ENCODE peak calls at places on chromosomes 16 and 17, in seven cellular contexts. One of them, this sample, is unnamed.

GRCh38 chr17:82920150-82920549 is 80.3 kb upstream of the ZNF750 start:
- DNase-seq in T1000: no peak
- DNase-seq in CD8-positive, alpha-beta memory T cell: no peak
- DNase-seq in GM12865: no peak
- DNase-seq in activated CD8-positive, alpha-beta memory T cell treated with anti-CD3 and anti-CD28 coated beads for 48 hours: no peak
- DNase-seq in T-helper 9 cell: no peak
- DNase-seq in NCI-H774: no peak
- DNase-seq in this sample: no peak

GRCh38 chr17:65690626-65691310 is 129.3 kb upstream of the AXIN2 start:
- DNase-seq in GM12865: peak
- DNase-seq in T-helper 9 cell: no peak
- DNase-seq in activated CD8-positive, alpha-beta memory T cell treated with anti-CD3 and anti-CD28 coated beads for 48 hours: no peak
- DNase-seq in NCI-H774: no peak
- DNase-seq in CD8-positive, alpha-beta memory T cell: no peak
- DNase-seq in T1000: no peak
- DNase-seq in this sample: peak

GRCh38 chr17:64281962-64282752 is 19.1 kb upstream of the TEX2 start:
- DNase-seq in CD8-positive, alpha-beta memory T cell: peak
- DNase-seq in GM12865: peak
- DNase-seq in NCI-H774: peak
- DNase-seq in activated CD8-positive, alpha-beta memory T cell treated with anti-CD3 and anti-CD28 coated beads for 48 hours: peak
- DNase-seq in T-helper 9 cell: peak
- DNase-seq in T1000: peak
- DNase-seq in this sample: peak

GRCh38 chr17:47895254-47895855 is 681 bp upstream of the SP2 start:
- DNase-seq in GM12865: peak
- DNase-seq in NCI-H774: peak
- DNase-seq in CD8-positive, alpha-beta memory T cell: no peak
- DNase-seq in T-helper 9 cell: no peak
- DNase-seq in activated CD8-positive, alpha-beta memory T cell treated with anti-CD3 and anti-CD28 coated beads for 48 hours: no peak
- DNase-seq in T1000: no peak
- DNase-seq in this sample: peak

GRCh38 chr16:83771306-83771942 is 36.4 kb upstream of the HSBP1 start:
- DNase-seq in activated CD8-positive, alpha-beta memory T cell treated with anti-CD3 and anti-CD28 coated beads for 48 hours: no peak
- DNase-seq in GM12865: no peak
- DNase-seq in T-helper 9 cell: no peak
- DNase-seq in CD8-positive, alpha-beta memory T cell: no peak
- DNase-seq in T1000: no peak
- DNase-seq in NCI-H774: no peak
- DNase-seq in this sample: no peak

GRCh38 chr16:16073884-16074781 is 124.7 kb downstream of the ABCC1 start:
- DNase-seq in activated CD8-positive, alpha-beta memory T cell treated with anti-CD3 and anti-CD28 coated beads for 48 hours: no peak
- DNase-seq in T-helper 9 cell: no peak
- DNase-seq in CD8-positive, alpha-beta memory T cell: no peak
- DNase-seq in NCI-H774: no peak
- DNase-seq in T1000: no peak
- DNase-seq in GM12865: no peak
- DNase-seq in this sample: no peak

GRCh38 chr17:72205357-72205756 is 84.5 kb downstream of the SOX9 start:
- DNase-seq in T1000: no peak
- DNase-seq in activated CD8-positive, alpha-beta memory T cell treated with anti-CD3 and anti-CD28 coated beads for 48 hours: no peak
- DNase-seq in GM12865: no peak
- DNase-seq in T-helper 9 cell: no peak
- DNase-seq in CD8-positive, alpha-beta memory T cell: no peak
- DNase-seq in NCI-H774: no peak
- DNase-seq in this sample: no peak

GRCh38 chr16:12879812-12880211 is 21.6 kb upstream of the SHISA9 start:
- DNase-seq in T1000: no peak
- DNase-seq in NCI-H774: no peak
- DNase-seq in T-helper 9 cell: no peak
- DNase-seq in CD8-positive, alpha-beta memory T cell: no peak
- DNase-seq in activated CD8-positive, alpha-beta memory T cell treated with anti-CD3 and anti-CD28 coated beads for 48 hours: no peak
- DNase-seq in GM12865: no peak
- DNase-seq in this sample: no peak

GRCh38 chr16:84619103-84619460 is 1.2 kb upstream of the COTL1 start:
- DNase-seq in activated CD8-positive, alpha-beta memory T cell treated with anti-CD3 and anti-CD28 coated beads for 48 hours: no peak
- DNase-seq in NCI-H774: no peak
- DNase-seq in T-helper 9 cell: no peak
- DNase-seq in GM12865: no peak
- DNase-seq in CD8-positive, alpha-beta memory T cell: no peak
- DNase-seq in T1000: no peak
- DNase-seq in this sample: no peak

GRCh38 chr16:11681977-11682654 is 13.9 kb downstream of the SNN start:
- DNase-seq in NCI-H774: no peak
- DNase-seq in CD8-positive, alpha-beta memory T cell: no peak
- DNase-seq in activated CD8-positive, alpha-beta memory T cell treated with anti-CD3 and anti-CD28 coated beads for 48 hours: no peak
- DNase-seq in T1000: no peak
- DNase-seq in GM12865: peak
- DNase-seq in T-helper 9 cell: no peak
- DNase-seq in this sample: peak

GRCh38 chr16:468072-468821 is 42.8 kb downstream of the RAB11FIP3 start:
- DNase-seq in NCI-H774: no peak
- DNase-seq in activated CD8-positive, alpha-beta memory T cell treated with anti-CD3 and anti-CD28 coated beads for 48 hours: no peak
- DNase-seq in T1000: no peak
- DNase-seq in GM12865: no peak
- DNase-seq in CD8-positive, alpha-beta memory T cell: no peak
- DNase-seq in T-helper 9 cell: no peak
- DNase-seq in this sample: no peak

GRCh38 chr16:66166451-66166850 is 200.0 kb upstream of the CDH5 start:
- DNase-seq in NCI-H774: no peak
- DNase-seq in CD8-positive, alpha-beta memory T cell: no peak
- DNase-seq in T-helper 9 cell: no peak
- DNase-seq in GM12865: no peak
- DNase-seq in T1000: no peak
- DNase-seq in activated CD8-positive, alpha-beta memory T cell treated with anti-CD3 and anti-CD28 coated beads for 48 hours: no peak
- DNase-seq in this sample: no peak

GRCh38 chr16:49622084-49622390 is 233.9 kb downstream of the ZNF423 start:
- DNase-seq in T-helper 9 cell: no peak
- DNase-seq in NCI-H774: no peak
- DNase-seq in activated CD8-positive, alpha-beta memory T cell treated with anti-CD3 and anti-CD28 coated beads for 48 hours: no peak
- DNase-seq in GM12865: no peak
- DNase-seq in CD8-positive, alpha-beta memory T cell: no peak
- DNase-seq in T1000: no peak
- DNase-seq in this sample: no peak

GRCh38 chr17:71631483-71631882 is 489.3 kb upstream of the SOX9 start:
- DNase-seq in T-helper 9 cell: no peak
- DNase-seq in CD8-positive, alpha-beta memory T cell: no peak
- DNase-seq in NCI-H774: no peak
- DNase-seq in T1000: no peak
- DNase-seq in GM12865: no peak
- DNase-seq in activated CD8-positive, alpha-beta memory T cell treated with anti-CD3 and anti-CD28 coated beads for 48 hours: no peak
- DNase-seq in this sample: no peak

GRCh38 chr16:22397459-22397858 is 23.0 kb upstream of the CDR2 start:
- DNase-seq in activated CD8-positive, alpha-beta memory T cell treated with anti-CD3 and anti-CD28 coated beads for 48 hours: no peak
- DNase-seq in T-helper 9 cell: no peak
- DNase-seq in CD8-positive, alpha-beta memory T cell: no peak
- DNase-seq in GM12865: no peak
- DNase-seq in T1000: peak
- DNase-seq in NCI-H774: no peak
- DNase-seq in this sample: no peak

GRCh38 chr17:18959845-18960240 is 7.9 kb downstream of the SLC5A10 start:
- DNase-seq in T-helper 9 cell: no peak
- DNase-seq in CD8-positive, alpha-beta memory T cell: no peak
- DNase-seq in T1000: no peak
- DNase-seq in NCI-H774: no peak
- DNase-seq in activated CD8-positive, alpha-beta memory T cell treated with anti-CD3 and anti-CD28 coated beads for 48 hours: no peak
- DNase-seq in GM12865: no peak
- DNase-seq in this sample: no peak

GRCh38 chr17:78151514-78152008 is 5.4 kb downstream of the C17orf99 start:
- DNase-seq in T1000: no peak
- DNase-seq in activated CD8-positive, alpha-beta memory T cell treated with anti-CD3 and anti-CD28 coated beads for 48 hours: no peak
- DNase-seq in T-helper 9 cell: no peak
- DNase-seq in GM12865: no peak
- DNase-seq in CD8-positive, alpha-beta memory T cell: no peak
- DNase-seq in NCI-H774: no peak
- DNase-seq in this sample: no peak

GRCh38 chr17:44933824-44934744 is 13.5 kb downstream of the KIF18B start:
- DNase-seq in GM12865: no peak
- DNase-seq in activated CD8-positive, alpha-beta memory T cell treated with anti-CD3 and anti-CD28 coated beads for 48 hours: no peak
- DNase-seq in CD8-positive, alpha-beta memory T cell: no peak
- DNase-seq in NCI-H774: no peak
- DNase-seq in T-helper 9 cell: no peak
- DNase-seq in T1000: no peak
- DNase-seq in this sample: no peak

GRCh38 chr16:23368469-23368868 is 66.4 kb downstream of the SCNN1B start:
- DNase-seq in T1000: no peak
- DNase-seq in activated CD8-positive, alpha-beta memory T cell treated with anti-CD3 and anti-CD28 coated beads for 48 hours: no peak
- DNase-seq in CD8-positive, alpha-beta memory T cell: no peak
- DNase-seq in NCI-H774: no peak
- DNase-seq in T-helper 9 cell: no peak
- DNase-seq in GM12865: no peak
- DNase-seq in this sample: no peak

GRCh38 chr16:4701791-4702465 is 8.6 kb downstream of the NUDT16L1 start:
- DNase-seq in activated CD8-positive, alpha-beta memory T cell treated with anti-CD3 and anti-CD28 coated beads for 48 hours: no peak
- DNase-seq in T-helper 9 cell: no peak
- DNase-seq in GM12865: no peak
- DNase-seq in T1000: no peak
- DNase-seq in CD8-positive, alpha-beta memory T cell: no peak
- DNase-seq in NCI-H774: no peak
- DNase-seq in this sample: no peak

GRCh38 chr16:49108611-49109010 is 173.0 kb downstream of the CBLN1 start:
- DNase-seq in activated CD8-positive, alpha-beta memory T cell treated with anti-CD3 and anti-CD28 coated beads for 48 hours: no peak
- DNase-seq in T1000: no peak
- DNase-seq in NCI-H774: no peak
- DNase-seq in CD8-positive, alpha-beta memory T cell: no peak
- DNase-seq in GM12865: no peak
- DNase-seq in T-helper 9 cell: no peak
- DNase-seq in this sample: no peak

GRCh38 chr16:75402821-75403475 is 30.4 kb downstream of the CFDP1 start:
- DNase-seq in CD8-positive, alpha-beta memory T cell: no peak
- DNase-seq in activated CD8-positive, alpha-beta memory T cell treated with anti-CD3 and anti-CD28 coated beads for 48 hours: no peak
- DNase-seq in T-helper 9 cell: no peak
- DNase-seq in NCI-H774: no peak
- DNase-seq in T1000: no peak
- DNase-seq in GM12865: peak
- DNase-seq in this sample: no peak

GRCh38 chr17:82667668-82668000 is 19.4 kb upstream of the WDR45B start:
- DNase-seq in T1000: no peak
- DNase-seq in T-helper 9 cell: no peak
- DNase-seq in NCI-H774: no peak
- DNase-seq in GM12865: no peak
- DNase-seq in CD8-positive, alpha-beta memory T cell: no peak
- DNase-seq in activated CD8-positive, alpha-beta memory T cell treated with anti-CD3 and anti-CD28 coated beads for 48 hours: no peak
- DNase-seq in this sample: no peak

GRCh38 chr17:79819085-79819484 is 20.2 kb downstream of the CBX4 start:
- DNase-seq in GM12865: no peak
- DNase-seq in CD8-positive, alpha-beta memory T cell: no peak
- DNase-seq in T-helper 9 cell: no peak
- DNase-seq in T1000: no peak
- DNase-seq in NCI-H774: no peak
- DNase-seq in activated CD8-positive, alpha-beta memory T cell treated with anti-CD3 and anti-CD28 coated beads for 48 hours: no peak
- DNase-seq in this sample: no peak

GRCh38 chr17:16428098-16428882 is 12.9 kb downstream of the TRPV2 start:
- DNase-seq in T1000: no peak
- DNase-seq in T-helper 9 cell: no peak
- DNase-seq in NCI-H774: no peak
- DNase-seq in GM12865: no peak
- DNase-seq in CD8-positive, alpha-beta memory T cell: no peak
- DNase-seq in activated CD8-positive, alpha-beta memory T cell treated with anti-CD3 and anti-CD28 coated beads for 48 hours: no peak
- DNase-seq in this sample: no peak

GRCh38 chr17:7710341-7710740 is 5.3 kb downstream of the EFNB3 start:
- DNase-seq in activated CD8-positive, alpha-beta memory T cell treated with anti-CD3 and anti-CD28 coated beads for 48 hours: no peak
- DNase-seq in T-helper 9 cell: no peak
- DNase-seq in GM12865: no peak
- DNase-seq in T1000: no peak
- DNase-seq in NCI-H774: no peak
- DNase-seq in CD8-positive, alpha-beta memory T cell: no peak
- DNase-seq in this sample: no peak

GRCh38 chr17:5418858-5419355 is 555 bp downstream of the NUP88 start:
- DNase-seq in CD8-positive, alpha-beta memory T cell: peak
- DNase-seq in T1000: no peak
- DNase-seq in activated CD8-positive, alpha-beta memory T cell treated with anti-CD3 and anti-CD28 coated beads for 48 hours: peak
- DNase-seq in NCI-H774: no peak
- DNase-seq in T-helper 9 cell: peak
- DNase-seq in GM12865: peak
- DNase-seq in this sample: peak

GRCh38 chr16:84067640-84068039 is 25.0 kb upstream of the SLC38A8 start:
- DNase-seq in NCI-H774: no peak
- DNase-seq in GM12865: no peak
- DNase-seq in T-helper 9 cell: no peak
- DNase-seq in T1000: no peak
- DNase-seq in activated CD8-positive, alpha-beta memory T cell treated with anti-CD3 and anti-CD28 coated beads for 48 hours: no peak
- DNase-seq in CD8-positive, alpha-beta memory T cell: no peak
- DNase-seq in this sample: no peak

GRCh38 chr17:70013911-70014310 is 61.1 kb upstream of the KCNJ16 start:
- DNase-seq in CD8-positive, alpha-beta memory T cell: no peak
- DNase-seq in GM12865: no peak
- DNase-seq in T-helper 9 cell: no peak
- DNase-seq in NCI-H774: no peak
- DNase-seq in T1000: no peak
- DNase-seq in activated CD8-positive, alpha-beta memory T cell treated with anti-CD3 and anti-CD28 coated beads for 48 hours: no peak
- DNase-seq in this sample: no peak

GRCh38 chr17:74042241-74042640 is 161.2 kb upstream of the RPL38 start:
- DNase-seq in NCI-H774: no peak
- DNase-seq in T1000: no peak
- DNase-seq in GM12865: no peak
- DNase-seq in CD8-positive, alpha-beta memory T cell: no peak
- DNase-seq in activated CD8-positive, alpha-beta memory T cell treated with anti-CD3 and anti-CD28 coated beads for 48 hours: no peak
- DNase-seq in T-helper 9 cell: no peak
- DNase-seq in this sample: no peak

GRCh38 chr17:75242461-75243042 is 18.9 kb downstream of the GGA3 start:
- DNase-seq in GM12865: no peak
- DNase-seq in NCI-H774: no peak
- DNase-seq in T1000: no peak
- DNase-seq in T-helper 9 cell: peak
- DNase-seq in activated CD8-positive, alpha-beta memory T cell treated with anti-CD3 and anti-CD28 coated beads for 48 hours: no peak
- DNase-seq in CD8-positive, alpha-beta memory T cell: peak
- DNase-seq in this sample: no peak

GRCh38 chr17:76681222-76682137 is 29.3 kb downstream of the MXRA7 start:
- DNase-seq in T-helper 9 cell: peak
- DNase-seq in GM12865: peak
- DNase-seq in NCI-H774: peak
- DNase-seq in T1000: no peak
- DNase-seq in activated CD8-positive, alpha-beta memory T cell treated with anti-CD3 and anti-CD28 coated beads for 48 hours: peak
- DNase-seq in CD8-positive, alpha-beta memory T cell: peak
- DNase-seq in this sample: peak

GRCh38 chr17:47999612-48000011 is 28.7 kb downstream of the CDK5RAP3 start:
- DNase-seq in CD8-positive, alpha-beta memory T cell: no peak
- DNase-seq in GM12865: no peak
- DNase-seq in NCI-H774: no peak
- DNase-seq in activated CD8-positive, alpha-beta memory T cell treated with anti-CD3 and anti-CD28 coated beads for 48 hours: no peak
- DNase-seq in T1000: no peak
- DNase-seq in T-helper 9 cell: no peak
- DNase-seq in this sample: no peak

GRCh38 chr17:44793885-44794698 is 35.3 kb downstream of the ADAM11 start:
- DNase-seq in GM12865: no peak
- DNase-seq in T1000: no peak
- DNase-seq in activated CD8-positive, alpha-beta memory T cell treated with anti-CD3 and anti-CD28 coated beads for 48 hours: no peak
- DNase-seq in NCI-H774: no peak
- DNase-seq in CD8-positive, alpha-beta memory T cell: no peak
- DNase-seq in T-helper 9 cell: no peak
- DNase-seq in this sample: no peak

This sample was measured in MM.1S.